ENCODE peak calls at places on chromosomes 1 and 21, in four cellular contexts. One of them, this sample, is unnamed. For H3K4me1 and H3K36me3, the result is how much of the 10 kb centered on the place peaks cover.

GRCh38 chr1:234601217-234602017 is 8.6 kb downstream of the IRF2BP2 start:
- DNase-seq in GM23338: peak
- DNase-seq in pancreas: no peak
- DNase-seq in left lung: no peak
- DNase-seq in this sample: peak

GRCh38 chr1:31681421-31681820 is 22.4 kb downstream of the COL16A1 start:
- DNase-seq in GM23338: peak
- DNase-seq in pancreas: no peak
- DNase-seq in left lung: no peak
- DNase-seq in this sample: no peak

GRCh38 chr1:88998716-88999115 is 6.3 kb upstream of the KYAT3 start:
- DNase-seq in GM23338: peak
- DNase-seq in pancreas: no peak
- DNase-seq in left lung: no peak
- DNase-seq in this sample: no peak

GRCh38 chr1:228212966-228213844 is 5.4 kb downstream of the OBSCN start:
- DNase-seq in left lung: peak
- DNase-seq in GM23338: peak
- DNase-seq in pancreas: peak
- DNase-seq in this sample: peak

GRCh38 chr1:202249846-202250245 is 56.2 kb downstream of the LGR6 start:
- DNase-seq in GM23338: no peak
- DNase-seq in pancreas: no peak
- DNase-seq in left lung: no peak
- DNase-seq in this sample: no peak

GRCh38 chr1:2535981-2536380 is 5.9 kb upstream of the HES5 start:
- DNase-seq in GM23338: no peak
- DNase-seq in left lung: no peak
- DNase-seq in pancreas: no peak
- DNase-seq in this sample: no peak

GRCh38 chr1:19596065-19596718 is 47.9 kb upstream of the NBL1 start:
- DNase-seq in GM23338: no peak
- DNase-seq in left lung: no peak
- DNase-seq in pancreas: no peak
- DNase-seq in this sample: no peak

GRCh38 chr1:248783367-248783766 is 27.8 kb upstream of the LYPD8 start:
- DNase-seq in GM23338: no peak
- DNase-seq in pancreas: no peak
- DNase-seq in left lung: no peak
- DNase-seq in this sample: no peak

GRCh38 chr1:232873412-232873811 is 68.2 kb downstream of the MAP10 start:
- DNase-seq in left lung: no peak
- DNase-seq in pancreas: no peak
- DNase-seq in GM23338: no peak
- DNase-seq in this sample: no peak

GRCh38 chr1:202987922-202988583 is 19.1 kb upstream of the TMEM183A start:
- DNase-seq in left lung: no peak
- DNase-seq in GM23338: no peak
- DNase-seq in pancreas: no peak
- DNase-seq in this sample: no peak

GRCh38 chr1:22295856-22296255 is 153.0 kb upstream of the WNT4 start:
- DNase-seq in pancreas: no peak
- DNase-seq in GM23338: no peak
- DNase-seq in left lung: no peak
- DNase-seq in this sample: no peak

DNA sequence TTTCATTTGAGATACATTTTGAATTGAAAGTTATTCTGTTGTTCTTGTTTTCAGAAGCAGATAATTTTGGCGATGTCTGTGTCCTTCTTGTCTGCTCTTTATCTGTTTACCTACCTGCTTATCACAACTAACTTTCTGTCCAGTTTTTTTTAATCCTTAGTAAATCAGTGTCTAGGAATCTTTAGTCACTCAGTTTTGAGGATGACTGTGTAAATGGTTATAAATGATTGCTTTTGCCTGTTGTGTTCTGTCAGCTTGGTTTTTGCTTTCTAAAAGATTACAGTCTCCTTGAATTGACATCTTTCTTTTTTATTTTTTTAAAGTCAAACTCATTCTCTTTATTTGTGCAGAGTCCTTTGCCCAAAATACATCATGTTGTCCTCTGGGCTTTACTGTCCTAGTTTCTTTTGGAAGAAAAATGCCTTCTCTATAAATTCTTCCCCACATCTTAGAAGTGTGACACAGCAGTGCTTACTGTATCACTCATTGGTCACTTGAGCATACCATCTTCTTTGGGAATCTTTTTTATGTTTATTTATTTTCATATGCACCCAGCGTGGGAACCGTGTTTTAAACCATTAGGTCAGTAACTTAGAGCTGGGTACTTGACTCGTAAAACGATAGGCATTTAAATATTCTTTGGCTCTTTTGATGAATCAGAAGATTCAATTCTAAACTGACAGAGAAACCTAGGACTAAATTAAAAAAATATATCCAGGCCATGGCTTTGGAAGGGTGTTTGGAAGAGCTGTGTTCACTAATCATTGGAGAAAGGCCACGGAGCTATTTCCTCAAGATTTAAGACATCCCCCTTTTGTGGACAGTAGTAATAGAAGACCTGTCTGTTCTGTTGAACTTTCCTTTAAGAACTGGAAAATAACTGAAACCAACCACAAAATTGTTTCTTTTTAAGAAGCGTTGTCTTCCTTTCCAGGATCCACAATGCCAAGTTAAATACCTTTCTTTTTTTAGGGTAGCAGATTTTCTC is 20.9 kb downstream of the LAMC1 start:
- DNase-seq in left lung: no peak
- DNase-seq in GM23338: no peak
- DNase-seq in pancreas: no peak
- DNase-seq in this sample: no peak
- H3K27ac ChIP-seq in left lung: peak
- H3K27ac ChIP-seq in GM23338: no peak
- H3K27ac ChIP-seq in pancreas: no peak
- H3K27ac ChIP-seq in this sample: no peak

DNA sequence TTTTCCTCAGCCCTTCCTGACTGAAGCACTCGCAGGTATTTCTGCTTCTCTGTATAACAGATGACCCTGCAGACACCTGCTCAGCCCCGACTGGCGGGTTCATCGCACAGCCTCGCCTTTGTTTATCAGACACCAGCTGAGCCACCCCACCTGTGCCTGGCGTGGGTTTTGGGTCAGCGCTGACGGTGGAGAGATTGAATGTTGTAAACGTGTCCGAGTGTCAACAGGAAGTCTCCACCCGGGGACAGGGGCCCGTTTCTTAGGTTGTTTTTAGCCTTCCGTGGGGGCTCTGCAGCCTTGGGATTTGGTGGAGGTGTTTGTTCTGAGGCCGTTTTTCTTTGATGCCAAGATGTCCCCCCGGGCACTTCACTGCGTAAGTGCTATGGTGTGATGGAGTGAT is 60.1 kb downstream of the COL18A1 start:
- DNase-seq in pancreas: no peak
- DNase-seq in left lung: no peak
- DNase-seq in GM23338: no peak
- DNase-seq in this sample: no peak
- H3K4me1 ChIP-seq in pancreas: under half
- H3K4me1 ChIP-seq in left lung: under half
- H3K4me1 ChIP-seq in GM23338: under half
- H3K4me1 ChIP-seq in this sample: under half

GRCh38 chr1:160123726-160124125 is 8.2 kb downstream of the ATP1A2 start:
- DNase-seq in GM23338: no peak
- DNase-seq in pancreas: no peak
- DNase-seq in left lung: no peak
- DNase-seq in this sample: no peak

GRCh38 chr1:160127381-160127780 is 11.8 kb downstream of the ATP1A2 start:
- DNase-seq in pancreas: no peak
- DNase-seq in GM23338: no peak
- DNase-seq in left lung: no peak
- DNase-seq in this sample: no peak

GRCh38 chr1:160127865-160128523 is 12.4 kb downstream of the ATP1A2 start:
- DNase-seq in GM23338: no peak
- DNase-seq in pancreas: no peak
- DNase-seq in left lung: no peak
- DNase-seq in this sample: no peak

GRCh38 chr1:160124709-160125478 is 9.3 kb downstream of the ATP1A2 start:
- DNase-seq in left lung: no peak
- DNase-seq in pancreas: no peak
- DNase-seq in GM23338: no peak
- DNase-seq in this sample: no peak

GRCh38 chr1:160125761-160126160 is 10.2 kb downstream of the ATP1A2 start:
- DNase-seq in GM23338: no peak
- DNase-seq in pancreas: no peak
- DNase-seq in left lung: no peak
- DNase-seq in this sample: no peak
- H3K36me3 ChIP-seq in GM23338: under half
- H3K36me3 ChIP-seq in pancreas: under half
- H3K36me3 ChIP-seq in left lung: under half
- H3K36me3 ChIP-seq in this sample: under half

GRCh38 chr1:40534589-40534988 is 3.2 kb downstream of the ZNF684 start:
- DNase-seq in GM23338: no peak
- DNase-seq in left lung: no peak
- DNase-seq in pancreas: no peak
- DNase-seq in this sample: no peak
- H3K27ac ChIP-seq in GM23338: no peak
- H3K27ac ChIP-seq in left lung: no peak
- H3K27ac ChIP-seq in pancreas: no peak
- H3K27ac ChIP-seq in this sample: no peak

DNA sequence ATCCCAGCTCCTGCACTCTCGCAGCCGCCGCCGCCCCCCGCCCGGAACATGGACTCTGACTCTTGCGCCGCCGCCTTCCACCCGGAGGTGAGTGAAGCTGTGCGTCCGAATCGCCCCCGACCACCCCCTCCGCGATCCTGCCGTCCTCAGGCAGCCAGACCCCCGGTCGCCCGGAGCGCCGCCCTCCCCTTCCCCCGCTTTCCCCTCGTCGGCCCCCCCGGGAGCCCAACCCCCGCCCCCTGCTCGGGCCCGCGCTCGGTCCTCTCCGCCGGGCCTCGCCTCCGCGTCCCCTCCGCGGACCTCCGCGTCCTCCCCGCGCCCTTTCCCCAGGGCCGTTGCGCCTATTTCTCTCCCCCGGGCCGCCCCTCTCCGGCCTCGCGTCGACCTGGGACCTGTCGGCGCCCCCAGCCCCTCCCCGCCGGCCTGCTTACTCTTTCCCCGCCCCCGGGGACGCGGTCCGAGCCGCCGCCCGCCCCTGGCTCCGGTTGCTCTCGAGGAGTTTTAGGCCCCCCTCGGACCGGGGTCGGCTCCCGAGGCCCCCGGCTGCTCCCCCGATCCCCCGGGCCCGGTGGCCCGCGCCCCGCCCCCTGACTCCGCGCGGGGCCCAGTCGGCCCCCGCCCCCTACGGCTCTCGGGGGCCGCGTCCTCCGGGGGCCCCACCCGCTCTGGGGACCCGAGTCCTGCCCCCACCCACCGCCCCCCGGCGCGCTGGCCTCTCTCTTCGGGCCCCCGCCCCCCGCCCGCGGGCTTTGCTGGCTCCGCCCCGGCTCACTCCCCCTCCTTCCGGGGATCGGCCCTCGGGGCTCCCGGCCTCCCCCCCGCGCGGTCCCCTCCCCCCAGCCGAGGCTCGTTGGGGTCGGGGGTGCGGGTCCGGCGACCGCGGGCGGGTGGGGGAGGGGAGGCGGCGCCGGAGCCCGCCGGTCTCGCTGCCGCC is 755 bp downstream of the PHF13 start:
- DNase-seq in pancreas: peak
- DNase-seq in GM23338: peak
- DNase-seq in left lung: peak
- DNase-seq in this sample: peak
- H3K4me1 ChIP-seq in pancreas: under half
- H3K4me1 ChIP-seq in GM23338: under half
- H3K4me1 ChIP-seq in left lung: under half
- H3K4me1 ChIP-seq in this sample: under half

DNA sequence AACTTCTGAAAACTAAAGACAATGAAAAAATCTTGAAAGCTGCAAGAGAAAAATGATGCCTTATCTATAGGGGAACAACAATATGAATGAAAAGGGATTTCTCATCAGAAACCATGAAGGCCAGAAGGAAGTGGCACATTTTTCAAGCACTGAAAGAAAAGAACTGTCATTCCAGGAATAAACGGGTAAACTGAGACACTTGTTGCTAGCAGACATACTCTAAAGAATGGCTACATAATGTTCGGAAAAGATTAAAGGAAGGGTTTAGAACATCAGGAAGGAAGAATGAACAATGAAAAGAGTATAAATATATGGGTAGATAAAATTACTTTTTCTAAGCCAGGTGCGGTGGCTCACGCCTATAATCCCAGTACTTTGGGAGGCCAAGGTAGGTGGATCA is 14.5 kb downstream of the RBBP5 start:
- DNase-seq in GM23338: no peak
- DNase-seq in left lung: no peak
- DNase-seq in pancreas: no peak
- DNase-seq in this sample: no peak
- H3K36me3 ChIP-seq in GM23338: under half
- H3K36me3 ChIP-seq in left lung: half or more
- H3K36me3 ChIP-seq in pancreas: under half
- H3K36me3 ChIP-seq in this sample: half or more

GRCh38 chr1:157325220-157325619 is 187.0 kb upstream of the ETV3 start:
- DNase-seq in pancreas: no peak
- DNase-seq in GM23338: peak
- DNase-seq in left lung: no peak
- DNase-seq in this sample: no peak
- H3K27ac ChIP-seq in pancreas: no peak
- H3K27ac ChIP-seq in GM23338: no peak
- H3K27ac ChIP-seq in left lung: no peak
- H3K27ac ChIP-seq in this sample: no peak

This sample was measured in effector memory CD4-positive, alpha-beta T cell.